ENCODE peak calls at places on chromosomes 6 and 20, in six cellular contexts. A is IMR-90, C is H9, J is GM23248, E is neural progenitor cell, P is mesendoderm. T is an unnamed sample.

GRCh38 chr6:63636516-63636968 is 940 bp downstream of the PHF3 start:
- DNase-seq in A (peak), C (peak), J (peak), E (peak), P (peak), T (peak)

GRCh38 chr6:156351346-156351966 is 425.7 kb upstream of the ARID1B start:
- DNase-seq in A (no peak), C (no peak), J (no peak), E (no peak), P (no peak), T (no peak)

GRCh38 chr6:167797079-167797870 is 29.4 kb upstream of the AFDN start:
- DNase-seq in A (no peak), C (no peak), J (no peak), E (no peak), P (peak), T (no peak)

GRCh38 chr20:32356935-32357868 is 929 bp upstream of the ASXL1 start:
- DNase-seq in A (peak), C (no peak), J (peak), E (no peak), P (no peak), T (no peak)

GRCh38 chr6:23498013-23498412 is 628.0 kb upstream of the NRSN1 start:
- DNase-seq in A (peak), C (no peak), J (no peak), E (no peak), P (peak), T (no peak)

GRCh38 chr6:140253096-140253495 is 878.6 kb upstream of the CITED2 start:
- DNase-seq in A (peak), C (no peak), J (peak), E (no peak), P (no peak), T (no peak)

GRCh38 chr20:34401741-34402455 is 38.8 kb downstream of the ITCH start:
- DNase-seq in A (no peak), C (no peak), J (no peak), E (no peak), P (no peak), T (no peak)

GRCh38 chr6:139852484-139853140 is 478.2 kb upstream of the CITED2 start:
- DNase-seq in A (peak), C (no peak), J (peak), E (no peak), P (peak), T (no peak)

GRCh38 chr20:38147166-38147565 is 17.9 kb downstream of the TGM2 start:
- DNase-seq in A (no peak), C (no peak), J (no peak), E (no peak), P (no peak), T (no peak)

GRCh38 chr20:61803903-61804804 is 261.5 kb downstream of the TAF4 start:
- DNase-seq in A (peak), C (no peak), J (peak), E (peak), P (peak), T (no peak)
- H3K9ac ChIP-seq in A (no peak), C (no peak), J (no peak), E (no peak), P (no peak), T (no peak)

GRCh38 chr6:16108419-16108818 is 20.5 kb upstream of the MYLIP start:
- DNase-seq in A (no peak), C (no peak), J (no peak), E (no peak), P (no peak), T (no peak)

GRCh38 chr6:16108996-16109658 is 19.8 kb upstream of the MYLIP start:
- DNase-seq in A (no peak), C (no peak), J (no peak), E (no peak), P (no peak), T (no peak)

GRCh38 chr6:16105056-16105455 is 23.8 kb upstream of the MYLIP start:
- DNase-seq in A (no peak), C (no peak), J (no peak), E (no peak), P (no peak), T (no peak)

GRCh38 chr6:16105874-16106273 is 23.0 kb upstream of the MYLIP start:
- DNase-seq in A (peak), C (no peak), J (peak), E (no peak), P (no peak), T (no peak)

DNA sequence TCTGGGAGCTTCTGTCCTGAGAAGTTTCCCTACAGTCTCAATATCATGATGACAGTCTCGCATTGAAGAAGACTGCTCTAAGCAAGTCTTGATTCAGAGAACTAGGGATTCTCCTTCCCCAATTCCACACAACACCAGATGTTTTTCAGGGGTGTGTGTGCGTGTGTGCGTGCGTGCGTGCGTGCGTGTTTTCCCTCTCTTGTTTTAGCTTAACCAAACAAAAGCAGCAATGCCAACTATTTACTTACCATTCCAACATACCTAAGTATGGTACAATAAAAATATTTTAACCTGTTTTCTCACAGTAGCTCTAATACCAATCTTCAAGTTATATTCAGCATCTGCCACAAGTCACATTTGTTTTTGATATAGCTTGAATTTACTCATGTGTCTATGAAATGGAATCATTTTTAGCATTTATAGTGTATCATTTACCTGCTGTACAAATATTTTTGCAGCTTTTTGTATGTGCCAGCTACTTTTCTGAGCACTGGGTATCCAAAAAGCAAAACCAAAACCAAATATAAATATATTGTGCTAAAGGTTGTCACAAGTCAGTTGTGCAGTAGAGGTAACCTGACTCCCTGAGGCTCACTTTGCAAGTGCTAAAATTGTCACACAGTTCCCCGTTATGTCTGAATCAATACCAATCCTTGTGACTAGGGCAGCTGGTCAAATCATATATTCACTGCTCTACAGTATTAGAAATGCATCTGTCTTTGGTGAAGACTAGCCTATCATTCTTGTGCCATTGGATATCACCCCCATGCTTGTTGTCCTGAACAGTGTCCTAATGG is 21.7 kb upstream of the MYLIP start:
- DNase-seq in A (no peak), C (no peak), J (no peak), E (no peak), P (no peak), T (no peak)
- H3K4me2 ChIP-seq in A (no peak), C (no peak), J (no peak), E (no peak), P (no peak), T (no peak)

DNA sequence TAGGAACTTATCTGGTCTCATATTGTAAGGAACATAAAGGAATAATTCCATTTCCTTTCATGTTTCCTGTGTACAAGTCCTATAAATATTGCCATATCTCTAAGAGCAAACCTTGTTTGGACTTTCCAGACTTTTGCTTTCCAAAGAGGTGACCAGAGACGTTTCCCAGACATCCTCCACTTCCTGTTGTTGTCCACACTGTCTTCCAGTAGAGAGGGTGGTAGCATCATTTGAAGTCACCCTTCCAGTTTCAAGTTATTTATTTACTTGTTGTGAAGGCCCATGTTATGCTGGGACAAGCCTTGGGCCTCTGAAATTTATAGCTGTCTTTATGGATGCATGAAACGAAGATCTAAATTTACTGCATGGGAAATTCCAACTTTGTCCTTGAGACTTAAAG is 10.6 kb upstream of the TGM3 start:
- DNase-seq in A (no peak), C (no peak), J (no peak), E (no peak), P (no peak), T (no peak)
- H3K9ac ChIP-seq in A (no peak), C (no peak), J (no peak), E (no peak), P (no peak), T (no peak)

GRCh38 chr6:50823130-50823920 is 4.7 kb downstream of the TFAP2B start:
- DNase-seq in A (no peak), C (peak), J (no peak), E (no peak), P (no peak), T (no peak)
- H3K4me2 ChIP-seq in A (no peak), C (peak), J (no peak), E (peak), P (no peak), T (no peak)